ENCODE peak calls at places on chromosomes 5 and 9, in seven cellular contexts. Q is spleen, L is WERI-Rb-1, O is fibroblast of lung, V is tibial artery, K is lower lobe of right lung, S is HCT116. M is an unnamed sample.

GRCh38 chr9:126411225-126411947 is 84.8 kb downstream of the MVB12B start:
- DNase-seq in Q (peak), L (no peak), O (no peak), V (no peak), K (no peak), S (no peak), M (no peak)

GRCh38 chr5:88660326-88660946 is 222.5 kb downstream of the MEF2C start:
- DNase-seq in Q (no peak), L (peak), O (no peak), V (no peak), K (no peak), S (peak), M (no peak)

GRCh38 chr9:89438194-89438593 is 59.7 kb downstream of the SEMA4D start:
- DNase-seq in Q (no peak), L (no peak), O (no peak), V (no peak), K (no peak), S (no peak), M (no peak)

GRCh38 chr5:127957701-127958190 is 125.8 kb upstream of the SLC12A2 start:
- DNase-seq in Q (no peak), L (no peak), O (no peak), V (no peak), K (no peak), S (no peak), M (no peak)

GRCh38 chr5:174798411-174798930 is 74.1 kb downstream of the MSX2 start:
- DNase-seq in Q (no peak), L (no peak), O (peak), V (no peak), K (no peak), S (no peak), M (no peak)

GRCh38 chr9:134966697-134967546 is 49.2 kb upstream of the FCN1 start:
- DNase-seq in Q (peak), L (peak), O (no peak), V (no peak), K (peak), S (no peak), M (peak)

GRCh38 chr5:68911840-68912690 is 181.7 kb upstream of the SLC30A5 start:
- DNase-seq in Q (no peak), L (no peak), O (peak), V (no peak), K (no peak), S (no peak), M (no peak)

GRCh38 chr9:96203867-96204412 is 98.0 kb downstream of the HSD17B3 start:
- DNase-seq in Q (no peak), L (no peak), O (peak), V (no peak), K (no peak), S (no peak), M (no peak)

GRCh38 chr9:4654538-4654937 is 7.6 kb upstream of the PLPP6 start:
- DNase-seq in Q (no peak), L (no peak), O (no peak), V (no peak), K (no peak), S (no peak), M (no peak)

GRCh38 chr5:178335287-178336030 is 102.9 kb upstream of the PHYKPL start:
- DNase-seq in Q (peak), L (no peak), O (no peak), V (no peak), K (no peak), S (no peak), M (no peak)

GRCh38 chr5:83090169-83090568 is 12.8 kb downstream of the XRCC4 start:
- DNase-seq in Q (no peak), L (no peak), O (no peak), V (no peak), K (no peak), S (no peak), M (no peak)

GRCh38 chr5:153099328-153099727 is 391.1 kb upstream of the GRIA1 start:
- DNase-seq in Q (no peak), L (no peak), O (no peak), V (no peak), K (no peak), S (no peak), M (no peak)

GRCh38 chr5:13511442-13511841 is 433.0 kb downstream of the DNAH5 start:
- DNase-seq in Q (no peak), L (no peak), O (no peak), V (no peak), K (no peak), S (no peak), M (no peak)
- H3K27ac ChIP-seq in Q (no peak), L (no peak), O (no peak), V (no peak), K (no peak), S (no peak), M (no peak)

GRCh38 chr5:108749130-108749861 is 1.6 kb downstream of the FER start:
- DNase-seq in Q (no peak), L (no peak), O (no peak), V (peak), K (no peak), S (no peak), M (no peak)

GRCh38 chr5:108748010-108748353 is 285 bp downstream of the FER start:
- DNase-seq in Q (no peak), L (no peak), O (no peak), V (no peak), K (no peak), S (no peak), M (no peak)

GRCh38 chr5:108747111-108748009 is at the start of gene FER:
- DNase-seq in Q (no peak), L (no peak), O (peak), V (peak), K (no peak), S (peak), M (no peak)

GRCh38 chr5:108753331-108753730 is 5.6 kb downstream of the FER start:
- DNase-seq in Q (no peak), L (no peak), O (no peak), V (no peak), K (no peak), S (no peak), M (no peak)

DNA sequence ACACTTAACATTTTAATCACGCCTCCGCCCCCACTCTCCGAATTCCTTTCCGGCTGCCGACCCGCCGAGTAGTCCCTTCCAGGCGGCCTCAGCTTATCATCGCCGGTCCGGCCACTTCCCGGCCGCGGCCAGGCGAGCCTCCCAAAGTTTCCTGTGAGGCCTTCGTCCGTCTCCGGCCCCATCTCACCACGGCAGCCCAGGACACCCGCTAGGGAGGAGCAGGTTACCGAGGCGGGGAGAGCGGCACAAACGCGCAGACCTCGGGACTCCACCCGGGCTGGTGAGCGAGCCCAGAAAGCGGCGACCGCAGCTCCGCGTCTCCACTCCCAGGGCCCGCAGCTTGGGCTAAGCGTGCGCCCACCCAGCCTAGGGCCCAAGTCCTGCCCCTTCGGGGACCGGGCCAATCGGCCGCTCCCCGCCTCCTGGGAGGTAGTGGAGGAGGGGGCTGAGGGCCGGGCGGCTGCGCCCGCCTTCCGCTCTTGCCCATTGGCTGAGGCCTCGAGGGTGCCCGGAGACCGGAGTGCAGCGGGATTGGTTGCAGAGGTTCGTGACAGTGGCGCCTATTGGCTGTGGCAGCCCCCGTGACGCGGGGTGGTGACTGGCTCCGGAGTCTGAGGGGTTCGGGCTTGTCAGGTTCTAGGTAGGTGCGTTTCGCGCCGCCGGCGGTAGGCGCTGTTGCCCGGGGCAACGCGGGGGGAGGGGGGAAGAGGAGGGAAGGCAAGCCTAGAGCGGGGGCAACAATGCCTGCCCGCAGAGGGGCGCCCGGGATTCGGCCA is 845 bp downstream of the FER start:
- DNase-seq in Q (peak), L (peak), O (peak), V (peak), K (peak), S (peak), M (peak)
- TF ChIP-seq CTCF in Q (no peak), L (peak), O (no peak), V (peak), K (peak), S (no peak), M (no peak)

GRCh38 chr5:59296317-59297264 is 596.9 kb downstream of the PDE4D start:
- DNase-seq in Q (no peak), L (no peak), O (peak), V (no peak), K (no peak), S (no peak), M (no peak)
- H3K4me3 ChIP-seq in Q (no peak), L (no peak), O (peak), V (peak), K (peak), S (no peak), M (peak)

GRCh38 chr5:61330879-61331406 is 1.1 kb upstream of the ZSWIM6 start:
- DNase-seq in Q (peak), L (peak), O (peak), V (peak), K (peak), S (no peak), M (peak)
- H3K27ac ChIP-seq in Q (peak), L (peak), O (peak), V (peak), K (peak), S (peak), M (peak)

GRCh38 chr5:61357745-61358144 is 25.7 kb downstream of the ZSWIM6 start:
- DNase-seq in Q (no peak), L (peak), O (no peak), V (no peak), K (no peak), S (peak), M (no peak)
- TF ChIP-seq CTCF in Q (no peak), L (peak), O (peak), V (no peak), K (no peak), S (peak), M (no peak)

DNA sequence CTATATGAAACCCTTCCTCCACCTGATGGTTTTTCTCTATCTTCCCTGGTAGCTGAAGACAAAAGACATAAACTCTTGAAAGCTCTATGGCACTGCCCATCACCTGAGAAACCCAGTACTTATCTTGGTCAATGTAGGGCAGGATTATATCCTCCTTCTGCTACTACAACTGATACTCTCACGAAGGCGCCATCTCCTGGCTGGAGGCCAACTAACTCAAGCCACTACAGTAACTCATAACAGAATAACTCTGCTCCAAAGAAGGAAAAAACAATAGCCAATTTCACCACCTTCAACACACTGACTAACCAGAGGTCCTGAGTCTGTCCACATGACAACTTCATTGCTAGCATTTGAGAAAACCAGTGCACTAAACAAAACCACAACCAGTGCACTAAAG is 409.2 kb downstream of the CETN3 start:
- DNase-seq in Q (no peak), L (peak), O (no peak), V (no peak), K (no peak), S (no peak), M (no peak)
- H3K4me3 ChIP-seq in Q (no peak), L (no peak), O (no peak), V (no peak), K (no peak), S (no peak), M (no peak)

GRCh38 chr5:132485641-132486317 is 4.8 kb downstream of the IRF1 start:
- DNase-seq in Q (peak), L (no peak), O (no peak), V (peak), K (no peak), S (no peak), M (no peak)

GRCh38 chr5:132484386-132484715 is 6.2 kb downstream of the IRF1 start:
- DNase-seq in Q (peak), L (no peak), O (no peak), V (peak), K (no peak), S (no peak), M (no peak)

GRCh38 chr5:132481243-132482211 is 9.0 kb downstream of the IRF1 start:
- DNase-seq in Q (peak), L (no peak), O (no peak), V (peak), K (no peak), S (no peak), M (no peak)

GRCh38 chr5:132483101-132483500 is 7.5 kb downstream of the IRF1 start:
- DNase-seq in Q (no peak), L (no peak), O (no peak), V (peak), K (no peak), S (no peak), M (no peak)

GRCh38 chr5:132483661-132484385 is 6.8 kb downstream of the IRF1 start:
- DNase-seq in Q (peak), L (no peak), O (no peak), V (peak), K (no peak), S (no peak), M (no peak)
- H3K27ac ChIP-seq in Q (no peak), L (no peak), O (no peak), V (no peak), K (peak), S (no peak), M (peak)

DNA sequence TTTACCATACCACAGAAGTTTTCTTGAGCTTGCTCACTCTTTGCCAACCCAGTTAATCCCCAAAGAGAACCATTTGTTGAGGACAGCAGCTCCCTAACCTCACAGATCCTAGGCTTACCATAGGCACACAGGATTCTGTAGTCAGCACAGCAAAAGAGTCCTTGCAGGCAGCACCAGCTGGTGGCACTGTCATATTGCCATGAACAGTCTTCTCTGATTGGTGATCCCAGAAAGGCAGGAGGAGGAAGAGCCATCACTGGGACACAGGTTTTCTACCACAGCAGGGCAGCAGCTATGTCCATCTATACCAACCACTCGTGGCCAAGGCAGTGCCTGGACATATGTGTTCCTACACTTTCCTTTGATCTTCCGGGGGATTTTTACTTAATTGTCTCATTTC is 297.1 kb upstream of the CD180 start:
- DNase-seq in Q (no peak), L (peak), O (peak), V (peak), K (no peak), S (peak), M (no peak)
- TF ChIP-seq CTCF in Q (peak), L (peak), O (peak), V (peak), K (peak), S (peak), M (no peak)

GRCh38 chr9:35687972-35688557 is 1.7 kb downstream of the TPM2 start:
- DNase-seq in Q (no peak), L (no peak), O (peak), V (no peak), K (no peak), S (no peak), M (no peak)
- H3K4me3 ChIP-seq in Q (peak), L (no peak), O (peak), V (peak), K (peak), S (peak), M (peak)

M was measured in left lung.